ENCODE peak calls at places on chromosomes 12 and 14, in eight cellular contexts. F, D, Z, J, V, E, A and L are unnamed samples. For H3K9me3, the result is how much of the 10 kb centered on the place peaks cover.

GRCh38 chr12:131710464-131711457 is at the start of gene SFSWAP:
- DNase-seq in F (peak), D (peak), Z (peak), J (peak), V (peak), E (peak), A (peak), L (peak)

GRCh38 chr12:2454778-2455177 is 340.0 kb upstream of the FKBP4 start:
- DNase-seq in F (no peak), D (no peak), Z (no peak), J (no peak), V (no peak), E (no peak), A (no peak), L (no peak)

GRCh38 chr12:52217223-52217622 is 15.8 kb upstream of the KRT7 start:
- DNase-seq in F (no peak), D (peak), Z (peak), J (no peak), V (no peak), E (peak), A (peak), L (no peak)

GRCh38 chr12:106386836-106387555 is 29.4 kb downstream of the POLR3B start:
- DNase-seq in F (no peak), D (no peak), Z (no peak), J (peak), V (peak), E (no peak), A (no peak), L (peak)

GRCh38 chr14:68886109-68886434 is 93.0 kb downstream of the ACTN1 start:
- DNase-seq in F (no peak), D (no peak), Z (no peak), J (no peak), V (no peak), E (no peak), A (no peak), L (no peak)

GRCh38 chr12:4178424-4179184 is 95.0 kb upstream of the CCND2 start:
- DNase-seq in F (no peak), D (no peak), Z (no peak), J (no peak), V (no peak), E (no peak), A (no peak), L (no peak)

GRCh38 chr12:98909749-98910148 is 264.7 kb downstream of the APAF1 start:
- DNase-seq in F (no peak), D (no peak), Z (no peak), J (no peak), V (no peak), E (no peak), A (no peak), L (no peak)

GRCh38 chr12:117863004-117863709 is 105.6 kb downstream of the KSR2 start:
- DNase-seq in F (no peak), D (no peak), Z (no peak), J (peak), V (no peak), E (no peak), A (peak), L (no peak)

GRCh38 chr12:57611116-57611809 is at the start of gene ARHGEF25:
- DNase-seq in F (peak), D (peak), Z (peak), J (peak), V (peak), E (peak), A (peak), L (no peak)

GRCh38 chr14:50666772-50667490 is 1.2 kb downstream of the SAV1 start:
- DNase-seq in F (no peak), D (no peak), Z (no peak), J (peak), V (peak), E (no peak), A (peak), L (no peak)

GRCh38 chr12:43378448-43378847 is 173.6 kb downstream of the ADAMTS20 start:
- DNase-seq in F (no peak), D (no peak), Z (no peak), J (no peak), V (no peak), E (no peak), A (no peak), L (no peak)

GRCh38 chr12:127262658-127263057 is 1004.3 kb upstream of the TMEM132C start:
- DNase-seq in F (no peak), D (no peak), Z (no peak), J (no peak), V (no peak), E (no peak), A (no peak), L (no peak)

GRCh38 chr12:26473291-26473690 is 277.9 kb downstream of the SSPN start:
- DNase-seq in F (no peak), D (no peak), Z (no peak), J (peak), V (peak), E (no peak), A (no peak), L (no peak)

GRCh38 chr12:117188961-117189724 is 1.1 kb downstream of the FBXO21 start:
- DNase-seq in F (no peak), D (no peak), Z (no peak), J (peak), V (peak), E (no peak), A (no peak), L (peak)

GRCh38 chr12:104951759-104952509 is 6.2 kb downstream of the SLC41A2 start:
- DNase-seq in F (no peak), D (no peak), Z (no peak), J (peak), V (peak), E (no peak), A (no peak), L (no peak)

GRCh38 chr12:124941170-124941527 is 26.7 kb upstream of the UBC start:
- DNase-seq in F (no peak), D (no peak), Z (no peak), J (no peak), V (no peak), E (no peak), A (no peak), L (no peak)

GRCh38 chr14:89657014-89657413 is 240.0 kb upstream of the FOXN3 start:
- DNase-seq in F (no peak), D (no peak), Z (no peak), J (no peak), V (no peak), E (no peak), A (no peak), L (no peak)

GRCh38 chr14:89665262-89665661 is 248.2 kb upstream of the FOXN3 start:
- DNase-seq in F (no peak), D (no peak), Z (no peak), J (no peak), V (no peak), E (no peak), A (no peak), L (no peak)

GRCh38 chr14:89660183-89660582 is 243.2 kb upstream of the FOXN3 start:
- DNase-seq in F (no peak), D (no peak), Z (no peak), J (peak), V (peak), E (no peak), A (no peak), L (no peak)

GRCh38 chr14:89658977-89659670 is 242.1 kb upstream of the FOXN3 start:
- DNase-seq in F (no peak), D (no peak), Z (no peak), J (no peak), V (no peak), E (no peak), A (no peak), L (no peak)

GRCh38 chr14:89661392-89661791 is 244.4 kb upstream of the FOXN3 start:
- DNase-seq in F (no peak), D (no peak), Z (no peak), J (no peak), V (no peak), E (no peak), A (no peak), L (no peak)
- H3K4me3 ChIP-seq in F (no peak), D (no peak), Z (no peak), J (no peak), V (no peak), E (no peak), A (no peak), L (no peak)

GRCh38 chr12:5796171-5797091 is 148.6 kb downstream of the ANO2 start:
- DNase-seq in F (no peak), D (peak), Z (no peak), J (peak), V (peak), E (no peak), A (peak), L (no peak)

GRCh38 chr12:5798242-5799015 is 146.6 kb downstream of the ANO2 start:
- DNase-seq in F (no peak), D (no peak), Z (no peak), J (no peak), V (no peak), E (no peak), A (no peak), L (no peak)

GRCh38 chr12:5792350-5792749 is 152.7 kb downstream of the ANO2 start:
- DNase-seq in F (no peak), D (no peak), Z (no peak), J (peak), V (peak), E (no peak), A (no peak), L (no peak)

GRCh38 chr12:5794156-5794555 is 150.9 kb downstream of the ANO2 start:
- DNase-seq in F (no peak), D (peak), Z (no peak), J (no peak), V (no peak), E (no peak), A (peak), L (no peak)

DNA sequence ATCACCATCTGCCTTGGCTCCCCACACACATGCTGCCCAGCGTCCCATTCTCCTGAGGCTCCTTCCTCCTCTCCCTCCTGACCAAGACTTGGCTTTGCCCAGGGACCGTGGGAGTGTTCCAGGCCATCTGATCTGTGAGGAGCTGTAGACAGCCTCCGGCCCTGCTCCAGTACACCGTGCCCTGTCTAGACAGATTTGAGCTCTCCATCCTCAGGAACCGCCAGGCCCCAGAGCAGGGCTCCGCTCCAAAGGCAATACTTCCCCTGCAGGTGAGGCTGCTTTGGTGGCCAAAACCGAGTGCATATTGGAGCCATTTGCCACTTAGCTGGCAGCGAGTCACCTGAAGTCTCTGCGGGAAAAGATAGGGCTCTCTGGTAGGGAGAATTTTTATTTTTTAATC is 147.4 kb downstream of the ANO2 start:
- DNase-seq in F (no peak), D (no peak), Z (no peak), J (no peak), V (no peak), E (no peak), A (no peak), L (no peak)
- H3K9me3 ChIP-seq in F (under half), D (under half), Z (under half), J (under half), V (under half), E (under half), A (under half), L (under half)

GRCh38 chr14:54489731-54490447 is 1.1 kb upstream of the GMFB start:
- DNase-seq in F (no peak), D (no peak), Z (no peak), J (peak), V (no peak), E (no peak), A (no peak), L (no peak)
- H3K4me3 ChIP-seq in F (peak), D (no peak), Z (peak), J (peak), V (no peak), E (peak), A (peak), L (no peak)

GRCh38 chr12:88185279-88185678 is 43.2 kb downstream of the TMTC3 start:
- DNase-seq in F (no peak), D (no peak), Z (no peak), J (no peak), V (no peak), E (no peak), A (no peak), L (no peak)

GRCh38 chr12:88184196-88184595 is 42.1 kb downstream of the TMTC3 start:
- DNase-seq in F (no peak), D (no peak), Z (no peak), J (no peak), V (no peak), E (no peak), A (no peak), L (no peak)

GRCh38 chr12:88188180-88188579 is 46.1 kb downstream of the TMTC3 start:
- DNase-seq in F (no peak), D (no peak), Z (no peak), J (peak), V (peak), E (no peak), A (no peak), L (no peak)

GRCh38 chr12:88187571-88187970 is 45.5 kb downstream of the TMTC3 start:
- DNase-seq in F (no peak), D (no peak), Z (no peak), J (peak), V (no peak), E (no peak), A (no peak), L (no peak)

GRCh38 chr12:88185988-88186387 is 43.9 kb downstream of the TMTC3 start:
- DNase-seq in F (no peak), D (no peak), Z (no peak), J (peak), V (peak), E (no peak), A (peak), L (peak)
- H3K9me3 ChIP-seq in F (under half), D (under half), Z (under half), J (under half), V (under half), E (under half), A (under half), L (under half)

GRCh38 chr14:70357557-70357956 is 1.9 kb downstream of the COX16 start:
- DNase-seq in F (no peak), D (no peak), Z (no peak), J (no peak), V (no peak), E (no peak), A (no peak), L (no peak)

GRCh38 chr14:70358631-70359030 is 852 bp downstream of the COX16 start:
- DNase-seq in F (no peak), D (no peak), Z (no peak), J (peak), V (peak), E (no peak), A (no peak), L (no peak)

GRCh38 chr14:70354204-70354603 is 5.3 kb downstream of the COX16 start:
- DNase-seq in F (no peak), D (no peak), Z (no peak), J (no peak), V (no peak), E (no peak), A (no peak), L (no peak)

GRCh38 chr14:70359076-70359424 is 433 bp downstream of the COX16 start:
- DNase-seq in F (no peak), D (no peak), Z (no peak), J (peak), V (no peak), E (no peak), A (no peak), L (no peak)

GRCh38 chr14:70357985-70358384 is 1.5 kb downstream of the COX16 start:
- DNase-seq in F (no peak), D (no peak), Z (no peak), J (no peak), V (no peak), E (no peak), A (no peak), L (no peak)
- H3K4me3 ChIP-seq in F (peak), D (no peak), Z (no peak), J (peak), V (no peak), E (peak), A (no peak), L (no peak)

GRCh38 chr12:132998742-132999141 is 12.6 kb downstream of the ZNF26 start:
- DNase-seq in F (no peak), D (no peak), Z (no peak), J (no peak), V (no peak), E (no peak), A (no peak), L (no peak)
- H3K9me3 ChIP-seq in F (half or more), D (under half), Z (half or more), J (under half), V (half or more), E (half or more), A (under half), L (half or more)

GRCh38 chr12:75751769-75752471 is 240.5 kb upstream of the KRR1 start:
- DNase-seq in F (no peak), D (no peak), Z (no peak), J (peak), V (peak), E (no peak), A (peak), L (no peak)
- H3K4me3 ChIP-seq in F (no peak), D (no peak), Z (no peak), J (no peak), V (no peak), E (no peak), A (no peak), L (no peak)